ENCODE peak calls at places on chromosome 3, in four cellular contexts. H is K562, F is HepG2, N is H1. E is an unnamed sample. For H3K4me1, the result is how much of the 10 kb centered on the place peaks cover.

GRCh38 chr3:171749128-171749527 is 61.2 kb downstream of the PLD1 start:
- DNase-seq in F (no peak), H (no peak), N (no peak), E (no peak)

GRCh38 chr3:185519021-185519420 is 20.2 kb upstream of the TMEM41A start:
- DNase-seq in H (no peak), F (peak), N (no peak), E (no peak)

GRCh38 chr3:27960133-27960532 is 238.0 kb upstream of the EOMES start:
- DNase-seq in N (no peak), H (no peak), F (no peak), E (no peak)

GRCh38 chr3:82654708-82655107 is 893.3 kb upstream of the GBE1 start:
- DNase-seq in F (no peak), N (no peak), H (no peak), E (no peak)

GRCh38 chr3:129695203-129695602 is 88.7 kb upstream of the PLXND1 start:
- DNase-seq in F (no peak), N (no peak), H (no peak), E (no peak)

GRCh38 chr3:107604057-107604802 is 81.5 kb downstream of the BBX start:
- DNase-seq in F (no peak), H (no peak), N (no peak), E (no peak)

GRCh38 chr3:38015485-38015884 is 14.0 kb downstream of the PLCD1 start:
- DNase-seq in H (no peak), N (no peak), F (no peak), E (no peak)

GRCh38 chr3:15755181-15755580 is 42.6 kb downstream of the ANKRD28 start:
- DNase-seq in H (no peak), F (no peak), N (no peak), E (no peak)

GRCh38 chr3:188510366-188510765 is 356.4 kb downstream of the LPP start:
- DNase-seq in F (no peak), N (no peak), H (no peak), E (no peak)

GRCh38 chr3:42306499-42306898 is 40.5 kb upstream of the CCK start:
- DNase-seq in F (no peak), N (no peak), H (no peak), E (no peak)

GRCh38 chr3:9142346-9142745 is 107.1 kb downstream of the SRGAP3 start:
- DNase-seq in F (no peak), N (no peak), H (no peak), E (no peak)

GRCh38 chr3:197003461-197004385 is 25.9 kb downstream of the MELTF start:
- DNase-seq in H (no peak), F (no peak), N (no peak), E (no peak)

GRCh38 chr3:189339996-189340395 is 168.2 kb downstream of the TPRG1 start:
- DNase-seq in N (no peak), H (no peak), F (no peak), E (no peak)

GRCh38 chr3:21260507-21260906 is 490.5 kb downstream of the ZNF385D start:
- DNase-seq in H (no peak), F (no peak), N (no peak), E (no peak)

GRCh38 chr3:164113406-164114332 is 964.6 kb downstream of the SI start:
- DNase-seq in N (no peak), H (no peak), F (no peak), E (no peak)

GRCh38 chr3:15097889-15098288 is 1.1 kb downstream of the RBSN start:
- DNase-seq in H (no peak), F (no peak), N (no peak), E (peak)

GRCh38 chr3:54519493-54519892 is 397.1 kb downstream of the CACNA2D3 start:
- DNase-seq in N (no peak), F (no peak), H (no peak), E (no peak)

GRCh38 chr3:133237380-133237779 is 162.5 kb upstream of the BFSP2 start:
- DNase-seq in F (no peak), N (no peak), H (no peak), E (no peak)

DNA sequence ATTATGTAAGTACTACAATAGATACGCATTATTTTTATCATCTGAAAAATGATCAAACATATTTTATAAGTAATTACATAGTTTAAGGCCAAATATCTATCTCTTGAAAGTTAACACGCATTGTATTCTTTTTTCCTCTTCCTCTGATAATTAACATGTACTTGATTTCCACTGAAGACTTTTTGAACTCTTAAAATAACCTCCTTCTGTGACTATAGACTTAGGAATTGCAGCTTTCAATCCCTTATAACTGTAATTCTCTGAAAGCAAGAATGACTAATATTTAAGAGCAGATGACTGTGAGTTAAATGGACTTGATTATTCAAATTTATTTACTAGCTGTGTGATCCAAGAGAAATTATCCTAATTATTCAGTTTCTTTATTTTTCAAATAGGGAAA is 730.6 kb upstream of the NECTIN3 start:
- DNase-seq in N (no peak), H (no peak), F (no peak), E (no peak)
- TF ChIP-seq ATF2 in N (no peak), H (no peak), F (no peak), E (no peak)

DNA sequence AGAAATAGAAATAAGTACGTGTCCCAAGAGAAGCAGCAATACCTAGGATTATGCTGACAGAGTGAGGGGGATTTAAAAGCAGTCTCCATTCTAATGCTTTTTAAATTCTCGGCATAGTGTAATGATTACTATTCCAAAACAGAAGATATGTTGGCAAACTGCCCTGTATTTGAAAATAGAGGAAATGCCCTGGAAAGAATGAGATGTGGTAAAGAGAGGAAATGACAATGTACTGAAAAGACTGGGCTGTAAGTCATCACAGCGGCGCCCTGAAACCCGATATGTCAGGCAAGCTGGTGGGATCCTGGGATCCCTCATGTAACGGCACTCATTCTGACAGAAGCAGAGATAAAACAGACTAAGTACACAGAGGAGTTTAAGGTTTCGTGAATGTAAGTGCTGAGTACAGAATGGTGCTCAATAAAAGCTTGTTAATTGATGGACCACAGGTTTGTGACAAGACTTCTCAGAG is 91.2 kb downstream of the NFKBIZ start:
- DNase-seq in F (no peak), N (no peak), H (no peak), E (no peak)
- H3K4me1 ChIP-seq in F (under half), N (under half), H (under half), E (half or more)

GRCh38 chr3:13044496-13045244 is 28.6 kb downstream of the IQSEC1 start:
- DNase-seq in F (no peak), N (no peak), H (no peak), E (no peak)
- TF ChIP-seq ATF2 in F (no peak), N (no peak), H (no peak), E (no peak)

GRCh38 chr3:123648696-123649405 is 64.0 kb upstream of the HACD2 start:
- DNase-seq in N (no peak), F (no peak), H (no peak), E (no peak)

GRCh38 chr3:123650101-123650500 is 65.2 kb upstream of the HACD2 start:
- DNase-seq in H (no peak), F (no peak), N (no peak), E (no peak)

GRCh38 chr3:123651449-123652345 is 66.8 kb upstream of the HACD2 start:
- DNase-seq in N (no peak), H (no peak), F (no peak), E (no peak)

GRCh38 chr3:123655400-123655799 is 70.5 kb upstream of the HACD2 start:
- DNase-seq in H (no peak), F (no peak), N (no peak), E (no peak)

DNA sequence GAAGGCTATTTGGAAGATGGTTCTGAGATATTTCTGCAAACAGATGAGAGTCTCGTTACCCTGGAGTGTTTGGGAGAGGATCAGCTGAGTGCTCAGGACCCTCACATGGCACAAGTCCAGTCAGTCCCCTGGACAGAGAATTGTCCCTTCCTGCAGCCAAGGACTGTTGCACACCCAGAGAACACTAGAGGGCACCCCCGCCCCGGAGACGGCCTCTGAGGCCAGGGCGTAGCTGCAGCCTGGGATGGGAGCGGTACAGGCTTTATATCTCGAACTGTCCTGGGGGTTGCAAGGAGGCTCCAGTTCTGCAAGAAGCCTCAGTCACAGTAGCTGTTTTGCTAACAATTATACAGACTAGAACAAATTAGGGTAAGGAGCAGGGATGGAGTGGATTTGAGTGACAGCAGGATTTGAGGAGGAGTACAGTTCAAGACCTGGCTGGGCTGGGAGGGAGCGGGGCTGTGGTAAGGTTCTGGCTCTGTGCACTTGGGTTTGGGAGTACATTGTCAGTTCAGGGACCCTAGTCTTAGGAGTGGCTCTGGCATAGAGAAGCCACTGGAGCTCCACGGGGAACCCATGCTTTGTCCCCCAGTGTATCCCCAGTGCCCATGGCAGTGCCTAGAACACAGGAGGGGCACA is 67.6 kb upstream of the HACD2 start:
- DNase-seq in H (peak), F (peak), N (peak), E (no peak)
- H3K4me1 ChIP-seq in H (under half), F (under half), N (under half), E (under half)

DNA sequence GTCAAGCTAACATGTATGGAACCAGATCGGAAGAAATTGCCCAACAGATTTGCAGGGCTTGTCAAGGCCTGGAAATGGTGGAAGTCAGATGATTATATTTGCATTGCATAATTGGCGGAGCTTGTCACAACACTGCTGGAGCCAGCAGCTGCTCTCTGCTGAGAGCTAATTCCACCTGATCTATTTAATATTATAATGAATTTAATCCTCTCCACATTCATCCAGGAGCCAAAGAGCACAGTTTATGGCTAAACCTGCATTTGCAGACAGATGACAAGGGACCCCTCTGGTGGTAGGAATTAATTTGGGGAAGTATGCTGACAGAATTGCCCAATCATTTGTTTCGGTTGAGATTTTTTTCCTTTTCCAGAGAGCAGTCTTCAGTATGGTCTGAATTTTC is 730.2 kb downstream of the TUSC7 start:
- DNase-seq in H (no peak), F (peak), N (no peak), E (no peak)
- TF ChIP-seq ATF2 in H (no peak), F (no peak), N (no peak), E (no peak)

E was measured in GM12878.